ENCODE peak calls at places on chromosome 9, in eight cellular contexts. S is progenitor cell of endocrine pancreas, R is cardiac muscle cell, N is suprapubic skin, O is thyroid gland, P is GM23338, Y is hepatocyte, Z is esophagus squamous epithelium. J is an unnamed sample.
A peak's percentile ranks its signal among the peaks of the same experiment; 100 is the strongest.

GRCh38 chr9:87910821-87911220 is 6.9 kb upstream of the SPATA31C1 start:
- DNase-seq in S (no peak), R (no peak), N (no peak), O (no peak), P (no peak), Y (no peak), Z (no peak), J (no peak)

GRCh38 chr9:111036946-111037743 is 1.1 kb downstream of the LPAR1 start:
- DNase-seq in S (no peak), R (no peak), N (no peak), O (no peak), P (peak; percentile 67), Y (peak; percentile 53), Z (no peak), J (no peak)

GRCh38 chr9:87898151-87898550 is 15.5 kb downstream of the SPATA31E1 start:
- DNase-seq in S (no peak), R (no peak), N (no peak), O (no peak), P (no peak), Y (no peak), Z (no peak), J (no peak)

GRCh38 chr9:112041536-112042243 is 133.4 kb downstream of the SUSD1 start:
- DNase-seq in S (no peak), R (no peak), N (no peak), O (no peak), P (peak; percentile 82), Y (peak; percentile 55), Z (no peak), J (peak; percentile 93)

GRCh38 chr9:127980056-127980705 is 608 bp downstream of the EEIG1 start:
- DNase-seq in S (peak; percentile 41), R (peak; percentile 67), N (peak; percentile 82), O (peak; percentile 76), P (peak; percentile 69), Y (peak; percentile 90), Z (no peak), J (no peak)

GRCh38 chr9:19630762-19631161 is 158.1 kb downstream of the SLC24A2 start:
- DNase-seq in S (no peak), R (no peak), N (no peak), O (no peak), P (no peak), Y (no peak), Z (no peak), J (no peak)

GRCh38 chr9:94990897-94991561 is 264.5 kb downstream of the AOPEP start:
- DNase-seq in S (no peak), R (no peak), N (no peak), O (no peak), P (no peak), Y (no peak), Z (no peak), J (no peak)

GRCh38 chr9:121286973-121287721 is 19.2 kb downstream of the GSN start:
- DNase-seq in S (no peak), R (peak; percentile 60), N (peak; percentile 91), O (peak; percentile 82), P (peak; percentile 96), Y (peak; percentile 94), Z (peak; percentile 26), J (peak; percentile 92)

GRCh38 chr9:113931140-113931539 is 55.0 kb downstream of the ZNF618 start:
- DNase-seq in S (no peak), R (no peak), N (no peak), O (no peak), P (no peak), Y (no peak), Z (no peak), J (peak; percentile 56)

GRCh38 chr9:118938581-118938980 is 430.7 kb downstream of the BRINP1 start:
- DNase-seq in S (no peak), R (no peak), N (no peak), O (no peak), P (no peak), Y (no peak), Z (no peak), J (no peak)

GRCh38 chr9:87620727-87621322 is 105.1 kb upstream of the CTSL start:
- DNase-seq in S (no peak), R (no peak), N (no peak), O (peak; percentile 80), P (no peak), Y (no peak), Z (no peak), J (no peak)

GRCh38 chr9:35673132-35673997 is at the start of gene CA9:
- DNase-seq in S (no peak), R (no peak), N (no peak), O (no peak), P (no peak), Y (no peak), Z (no peak), J (no peak)

GRCh38 chr9:91408475-91408874 is 15.2 kb downstream of the NFIL3 start:
- DNase-seq in S (no peak), R (no peak), N (no peak), O (no peak), P (no peak), Y (no peak), Z (no peak), J (no peak)

GRCh38 chr9:78622131-78622530 is 325.2 kb downstream of the PSAT1 start:
- DNase-seq in S (no peak), R (no peak), N (no peak), O (no peak), P (no peak), Y (no peak), Z (no peak), J (no peak)

GRCh38 chr9:78614892-78615291 is 318.0 kb downstream of the PSAT1 start:
- DNase-seq in S (no peak), R (no peak), N (no peak), O (no peak), P (no peak), Y (no peak), Z (no peak), J (no peak)

GRCh38 chr9:78620764-78621163 is 323.8 kb downstream of the PSAT1 start:
- DNase-seq in S (no peak), R (no peak), N (no peak), O (no peak), P (no peak), Y (no peak), Z (no peak), J (no peak)

GRCh38 chr9:78620303-78620702 is 323.4 kb downstream of the PSAT1 start:
- DNase-seq in S (no peak), R (no peak), N (no peak), O (no peak), P (no peak), Y (no peak), Z (no peak), J (no peak)

DNA sequence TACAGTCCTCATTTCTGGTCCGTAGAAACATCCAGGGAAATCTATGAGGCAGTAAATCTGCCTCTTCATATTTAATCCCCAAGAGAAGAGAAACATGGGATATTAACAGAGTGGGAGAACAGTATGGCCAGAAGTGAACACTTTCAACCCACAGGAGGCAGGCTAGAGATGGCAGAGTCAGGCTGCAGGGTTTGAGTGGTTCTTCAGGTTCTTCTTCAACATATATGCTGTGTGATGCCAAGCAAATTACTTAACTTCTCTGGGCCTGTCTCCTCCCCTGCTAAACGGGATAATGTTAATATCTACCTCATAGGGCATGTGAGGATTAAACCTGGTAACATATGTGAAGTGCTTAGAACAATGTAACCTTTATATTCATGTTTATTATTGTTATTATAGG is 321.8 kb downstream of the PSAT1 start:
- DNase-seq in S (no peak), R (no peak), N (no peak), O (no peak), P (peak; percentile 23), Y (no peak), Z (no peak), J (no peak)
- TF ChIP-seq CTCF in S (no peak), R (no peak), N (no peak), O (no peak), P (peak; percentile 34), Y (no peak), Z (no peak), J (peak; percentile 8)

GRCh38 chr9:132647806-132648205 is 22.0 kb downstream of the DDX31 start:
- DNase-seq in S (no peak), R (no peak), N (no peak), O (no peak), P (no peak), Y (no peak), Z (no peak), J (no peak)

GRCh38 chr9:132648283-132648682 is 21.5 kb downstream of the DDX31 start:
- DNase-seq in S (no peak), R (no peak), N (no peak), O (no peak), P (no peak), Y (no peak), Z (no peak), J (no peak)

GRCh38 chr9:132647355-132647754 is 22.4 kb downstream of the DDX31 start:
- DNase-seq in S (no peak), R (no peak), N (no peak), O (no peak), P (no peak), Y (peak; percentile 66), Z (no peak), J (no peak)

GRCh38 chr9:132648685-132649084 is 21.1 kb downstream of the DDX31 start:
- DNase-seq in S (no peak), R (no peak), N (no peak), O (no peak), P (no peak), Y (no peak), Z (no peak), J (no peak)

GRCh38 chr9:132651259-132651658 is 18.5 kb downstream of the DDX31 start:
- DNase-seq in S (no peak), R (no peak), N (no peak), O (peak; percentile 52), P (no peak), Y (peak; percentile 44), Z (no peak), J (no peak)
- TF ChIP-seq CTCF in S (peak; percentile 49), R (peak; percentile 72), N (no peak), O (peak; percentile 42), P (peak; percentile 45), Y (peak; percentile 54), Z (no peak), J (peak; percentile 56)

DNA sequence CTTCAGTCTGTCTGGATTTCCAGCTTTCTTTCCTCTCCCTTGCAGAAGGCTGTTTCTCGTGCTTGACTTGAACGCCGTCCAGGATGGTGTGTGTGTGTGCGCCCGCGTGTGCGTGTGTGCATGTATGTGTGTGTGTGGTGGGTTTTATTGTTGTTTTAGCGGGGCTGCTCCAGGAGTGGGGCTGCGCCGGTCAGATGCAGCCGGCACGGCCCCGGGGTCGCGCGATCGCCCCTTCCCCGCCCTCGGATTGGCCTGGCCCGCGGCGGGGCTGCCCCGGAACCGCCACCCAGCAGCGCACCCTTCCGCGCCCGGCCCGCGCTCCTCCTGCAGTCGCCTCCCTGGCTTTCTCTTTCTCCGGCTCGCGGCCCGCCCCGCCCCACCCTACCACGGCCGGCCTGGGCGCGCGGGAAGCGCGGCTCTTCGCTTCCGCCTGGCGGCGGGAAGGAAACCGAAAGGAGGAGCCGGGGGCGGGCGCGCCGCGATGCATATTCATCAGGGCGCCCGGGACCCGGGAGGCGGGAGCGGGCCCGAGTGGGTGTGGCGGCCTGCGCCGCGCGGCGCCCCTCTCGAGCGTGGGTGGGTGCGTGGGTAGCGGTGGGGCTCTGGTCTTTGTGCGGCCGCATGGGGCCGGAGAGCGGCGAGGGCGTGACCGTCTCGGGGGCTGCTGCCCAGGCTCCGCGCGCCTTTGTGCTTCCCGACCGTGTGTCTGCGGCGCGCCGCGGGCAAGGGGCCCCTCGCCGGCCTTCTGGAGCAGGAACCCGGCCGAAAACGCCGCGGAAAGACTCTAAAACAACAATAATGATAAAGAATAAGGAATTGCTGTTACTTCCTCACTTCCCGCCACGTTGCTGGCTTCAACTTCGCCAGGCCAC is 8.5 kb upstream of the NFIB start:
- DNase-seq in S (peak; percentile 81), R (peak; percentile 94), N (peak; percentile 93), O (peak; percentile 90), P (peak; percentile 93), Y (peak; percentile 97), Z (peak; percentile 54), J (peak; percentile 96)
- TF ChIP-seq CTCF in S (peak; percentile 61), R (peak; percentile 42), N (peak; percentile 71), O (peak; percentile 76), P (peak; percentile 14), Y (peak; percentile 54), Z (peak; percentile 14), J (peak; percentile 73)

GRCh38 chr9:104682642-104683041 is 11.7 kb upstream of the OR13D1 start:
- DNase-seq in S (no peak), R (peak; percentile 56), N (no peak), O (no peak), P (peak; percentile 81), Y (peak; percentile 61), Z (no peak), J (no peak)
- TF ChIP-seq CTCF in S (peak; percentile 68), R (peak; percentile 46), N (no peak), O (peak; percentile 42), P (peak; percentile 66), Y (peak; percentile 61), Z (no peak), J (peak; percentile 65)

J was measured in osteocyte.